ENCODE peak calls at places on chromosome 21, in eight cellular contexts. T is left ventricle myocardium inferior; J is RWPE1; E is naive thymus-derived CD4-positive, alpha-beta T cell; W is Panc1; P is HL-60; V is breast epithelium; N is ovary. Y is an unnamed sample.

GRCh38 chr21:42455196-42455595 is 40.8 kb downstream of the RSPH1 start:
- DNase-seq in T (no peak), J (peak), E (no peak), W (no peak), P (no peak), V (no peak), N (no peak), Y (no peak)

GRCh38 chr21:45887121-45887611 is 94.4 kb upstream of the COL6A1 start:
- DNase-seq in T (peak), J (no peak), E (no peak), W (no peak), P (no peak), V (no peak), N (peak), Y (peak)

GRCh38 chr21:46116846-46117585 is 19.1 kb downstream of the COL6A2 start:
- DNase-seq in T (peak), J (peak), E (no peak), W (no peak), P (no peak), V (peak), N (peak), Y (no peak)

GRCh38 chr21:41769521-41769920 is 2.7 kb upstream of the RIPK4 start:
- DNase-seq in T (no peak), J (no peak), E (no peak), W (no peak), P (no peak), V (peak), N (no peak), Y (no peak)

GRCh38 chr21:31911138-31911907 is 38.5 kb downstream of the HUNK start:
- DNase-seq in T (no peak), J (peak), E (no peak), W (no peak), P (no peak), V (no peak), N (no peak), Y (no peak)

GRCh38 chr21:14567557-14568279 is 21.6 kb upstream of the SAMSN1 start:
- DNase-seq in T (no peak), J (no peak), E (no peak), W (no peak), P (no peak), V (no peak), N (no peak), Y (no peak)

GRCh38 chr21:36891692-36892091 is 74.8 kb downstream of the HLCS start:
- DNase-seq in T (no peak), J (no peak), E (no peak), W (no peak), P (no peak), V (no peak), N (no peak), Y (no peak)

GRCh38 chr21:37071561-37072238 is 1.2 kb downstream of the PIGP start:
- DNase-seq in T (peak), J (peak), E (no peak), W (no peak), P (no peak), V (peak), N (peak), Y (no peak)

GRCh38 chr21:20971296-20971921 is 26.8 kb upstream of the NCAM2 start:
- DNase-seq in T (peak), J (peak), E (peak), W (no peak), P (peak), V (no peak), N (no peak), Y (peak)

GRCh38 chr21:44535963-44536362 is 4.0 kb downstream of the KRTAP10-1 start:
- DNase-seq in T (no peak), J (no peak), E (no peak), W (no peak), P (no peak), V (peak), N (no peak), Y (no peak)

GRCh38 chr21:36319767-36320420 is at the start of gene MORC3:
- DNase-seq in T (peak), J (peak), E (peak), W (peak), P (peak), V (peak), N (peak), Y (peak)

GRCh38 chr21:41717573-41718330 is 49.1 kb downstream of the RIPK4 start:
- DNase-seq in T (no peak), J (no peak), E (no peak), W (no peak), P (no peak), V (no peak), N (no peak), Y (no peak)

GRCh38 chr21:43829575-43830119 is 35.4 kb upstream of the AGPAT3 start:
- DNase-seq in T (no peak), J (no peak), E (no peak), W (no peak), P (no peak), V (no peak), N (no peak), Y (no peak)

GRCh38 chr21:42309753-42310213 is 5.4 kb downstream of the TFF3 start:
- DNase-seq in T (peak), J (peak), E (peak), W (peak), P (peak), V (no peak), N (peak), Y (no peak)

GRCh38 chr21:42453301-42454220 is 42.5 kb downstream of the RSPH1 start:
- DNase-seq in T (no peak), J (no peak), E (no peak), W (no peak), P (no peak), V (no peak), N (no peak), Y (no peak)

GRCh38 chr21:45249626-45250025 is 38.1 kb downstream of the POFUT2 start:
- DNase-seq in T (no peak), J (no peak), E (no peak), W (no peak), P (no peak), V (no peak), N (no peak), Y (no peak)

GRCh38 chr21:45877821-45878469 is 103.6 kb upstream of the COL6A1 start:
- DNase-seq in T (no peak), J (no peak), E (no peak), W (no peak), P (no peak), V (no peak), N (no peak), Y (no peak)

GRCh38 chr21:45250914-45251634 is 36.6 kb downstream of the POFUT2 start:
- DNase-seq in T (no peak), J (no peak), E (no peak), W (no peak), P (no peak), V (no peak), N (no peak), Y (no peak)

GRCh38 chr21:36463204-36463603 is 16.7 kb downstream of the CLDN14 start:
- DNase-seq in T (no peak), J (no peak), E (no peak), W (no peak), P (no peak), V (no peak), N (no peak), Y (no peak)

GRCh38 chr21:42653492-42654061 is at the start of gene PDE9A:
- DNase-seq in T (no peak), J (no peak), E (peak), W (no peak), P (no peak), V (no peak), N (peak), Y (no peak)

GRCh38 chr21:17947546-17947945 is 128.4 kb upstream of the C21orf91 start:
- DNase-seq in T (no peak), J (no peak), E (no peak), W (no peak), P (no peak), V (no peak), N (no peak), Y (no peak)

GRCh38 chr21:16891821-16892220 is 621.0 kb upstream of the CXADR start:
- DNase-seq in T (no peak), J (no peak), E (no peak), W (no peak), P (no peak), V (no peak), N (no peak), Y (no peak)

GRCh38 chr21:17784604-17785402 is 34.4 kb downstream of the C21orf91 start:
- DNase-seq in T (no peak), J (no peak), E (no peak), W (no peak), P (no peak), V (no peak), N (no peak), Y (no peak)

GRCh38 chr21:15839601-15840000 is 109.8 kb downstream of the USP25 start:
- DNase-seq in T (no peak), J (no peak), E (no peak), W (no peak), P (no peak), V (no peak), N (no peak), Y (no peak)
- H3K27ac ChIP-seq in T (no peak), J (no peak), E (no peak), W (no peak), P (no peak), V (no peak), N (no peak), Y (no peak)

GRCh38 chr21:34810786-34811185 is 142.0 kb downstream of the CLIC6 start:
- DNase-seq in T (no peak), J (no peak), E (no peak), W (no peak), P (no peak), V (no peak), N (no peak), Y (no peak)

GRCh38 chr21:34807146-34807880 is 138.5 kb downstream of the CLIC6 start:
- DNase-seq in T (no peak), J (peak), E (no peak), W (peak), P (no peak), V (no peak), N (no peak), Y (no peak)

GRCh38 chr21:34809822-34810221 is 141.0 kb downstream of the CLIC6 start:
- DNase-seq in T (no peak), J (no peak), E (no peak), W (no peak), P (no peak), V (no peak), N (no peak), Y (no peak)

GRCh38 chr21:34807881-34808568 is 139.2 kb downstream of the CLIC6 start:
- DNase-seq in T (no peak), J (peak), E (no peak), W (peak), P (peak), V (no peak), N (no peak), Y (no peak)

GRCh38 chr21:34808569-34809204 is 139.9 kb downstream of the CLIC6 start:
- DNase-seq in T (no peak), J (no peak), E (no peak), W (no peak), P (no peak), V (no peak), N (no peak), Y (no peak)
- H3K27ac ChIP-seq in T (no peak), J (peak), E (peak), W (no peak), P (no peak), V (peak), N (no peak), Y (no peak)

DNA sequence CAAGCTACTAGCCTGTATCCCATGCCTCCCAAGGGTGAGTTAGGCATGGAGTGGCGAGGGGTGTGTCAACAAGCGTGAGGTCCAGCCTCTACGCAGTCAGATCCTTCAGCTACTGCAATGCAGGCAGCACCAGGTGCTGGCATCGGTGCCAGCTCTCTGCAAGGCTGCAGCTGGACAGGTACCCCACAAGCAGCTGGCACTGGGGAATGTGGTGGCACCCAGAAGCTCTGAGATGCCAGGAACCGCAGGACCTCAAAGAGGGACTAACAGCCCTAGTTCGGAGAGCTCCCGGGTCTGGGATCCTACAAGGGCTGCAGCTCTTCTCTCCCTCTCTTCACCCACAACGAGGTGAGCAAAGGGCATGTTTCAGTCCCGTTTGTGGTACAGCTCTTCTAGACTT is 974.5 kb downstream of the LTN1 start:
- DNase-seq in T (no peak), J (no peak), E (no peak), W (no peak), P (no peak), V (no peak), N (no peak), Y (no peak)
- H3K27ac ChIP-seq in T (no peak), J (no peak), E (no peak), W (no peak), P (no peak), V (no peak), N (no peak), Y (peak)

DNA sequence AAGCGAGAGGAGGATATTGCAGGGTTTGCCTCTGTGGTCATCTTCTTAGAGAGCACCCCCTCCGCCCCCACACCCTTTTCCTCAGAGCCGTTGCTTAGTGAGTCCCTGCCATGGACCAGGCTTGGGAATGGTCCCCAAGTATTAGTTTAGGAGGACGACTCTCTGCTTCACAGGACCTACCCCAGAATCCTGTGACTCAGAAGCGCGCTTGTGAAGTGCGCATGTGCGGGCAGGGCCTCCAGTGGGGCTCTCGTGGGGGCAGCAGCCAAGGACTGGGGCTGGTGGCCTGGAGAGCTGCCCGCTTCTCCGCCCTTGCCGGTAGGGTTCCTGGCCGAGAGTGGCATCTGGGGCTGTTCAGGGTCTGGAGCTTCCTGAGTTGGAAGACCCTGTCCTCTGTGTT is 37.3 kb upstream of the HMGN1 start:
- DNase-seq in T (no peak), J (no peak), E (no peak), W (no peak), P (no peak), V (no peak), N (peak), Y (peak)
- H3K27ac ChIP-seq in T (peak), J (peak), E (peak), W (peak), P (no peak), V (peak), N (no peak), Y (peak)

DNA sequence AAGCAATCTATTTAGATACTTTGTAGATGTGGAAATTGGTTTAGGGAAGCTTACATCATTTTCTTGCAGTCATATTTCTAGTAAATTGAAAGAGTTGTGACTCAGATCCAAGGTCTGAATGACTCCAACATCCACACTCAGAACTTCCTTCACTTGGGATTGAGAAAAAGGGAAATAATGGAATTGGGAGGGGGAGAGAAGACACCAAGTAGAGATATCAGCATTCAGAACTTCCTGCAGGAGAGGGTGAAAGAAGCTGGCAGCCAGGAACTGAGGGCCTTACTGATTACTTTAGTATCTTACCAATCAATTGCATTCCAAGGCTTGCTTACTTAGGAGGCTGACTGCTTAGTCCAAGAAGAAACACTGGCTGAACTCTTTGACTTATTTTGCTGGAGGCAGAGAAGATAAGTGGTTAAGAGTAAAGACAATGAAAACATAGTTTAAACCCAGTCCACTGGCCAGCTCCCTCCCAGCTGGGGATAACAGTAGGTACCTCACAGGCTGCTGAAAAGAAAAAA is 21.7 kb downstream of the APP start:
- DNase-seq in T (no peak), J (no peak), E (no peak), W (no peak), P (no peak), V (no peak), N (no peak), Y (no peak)
- H3K27ac ChIP-seq in T (peak), J (no peak), E (no peak), W (peak), P (no peak), V (peak), N (no peak), Y (peak)

GRCh38 chr21:38250991-38251418 is 5.8 kb upstream of the KCNJ15 start:
- DNase-seq in T (no peak), J (no peak), E (no peak), W (no peak), P (no peak), V (no peak), N (no peak), Y (no peak)
- H3K27ac ChIP-seq in T (no peak), J (no peak), E (no peak), W (no peak), P (no peak), V (no peak), N (no peak), Y (no peak)